ENCODE peak calls at places on chromosome 20, in four cellular contexts. X, V, O and F are unnamed samples.

GRCh38 chr20:10985536-10985935 is 311.7 kb upstream of the JAG1 start:
- DNase-seq in X (peak), V (peak), O (no peak), F (peak)

GRCh38 chr20:62982124-62983075 is 24.4 kb downstream of the BHLHE23 start:
- DNase-seq in X (no peak), V (no peak), O (no peak), F (no peak)

GRCh38 chr20:40291483-40291882 is 397.6 kb downstream of the MAFB start:
- DNase-seq in X (no peak), V (no peak), O (no peak), F (no peak)

GRCh38 chr20:10357974-10358373 is 76.0 kb downstream of the MKKS start:
- DNase-seq in X (peak), V (no peak), O (no peak), F (no peak)

GRCh38 chr20:53297154-53297529 is 296.5 kb downstream of the ZNF217 start:
- DNase-seq in X (no peak), V (no peak), O (no peak), F (no peak)

GRCh38 chr20:11229772-11230171 is 556.0 kb upstream of the JAG1 start:
- DNase-seq in X (peak), V (peak), O (peak), F (peak)

GRCh38 chr20:41098703-41099250 is 38.6 kb upstream of the PLCG1 start:
- DNase-seq in X (peak), V (no peak), O (no peak), F (no peak)

GRCh38 chr20:36792422-36792821 is 18.9 kb upstream of the DSN1 start:
- DNase-seq in X (peak), V (peak), O (peak), F (peak)

GRCh38 chr20:38167851-38168760 is 3.0 kb upstream of the TGM2 start:
- DNase-seq in X (peak), V (peak), O (peak), F (peak)

GRCh38 chr20:52003976-52004375 is 187.6 kb downstream of the ZFP64 start:
- DNase-seq in X (no peak), V (no peak), O (no peak), F (no peak)

GRCh38 chr20:11686900-11687543 is 230.7 kb upstream of the BTBD3 start:
- DNase-seq in X (peak), V (peak), O (no peak), F (peak)

GRCh38 chr20:62427172-62428007 is at the start of gene RBBP8NL:
- DNase-seq in X (no peak), V (peak), O (peak), F (no peak)

GRCh38 chr20:41180599-41181333 is 43.4 kb downstream of the PLCG1 start:
- DNase-seq in X (no peak), V (no peak), O (no peak), F (no peak)

GRCh38 chr20:9912858-9913434 is 74.1 kb upstream of the PAK5 start:
- DNase-seq in X (peak), V (peak), O (peak), F (peak)

GRCh38 chr20:46311719-46312074 is 3.4 kb upstream of the CDH22 start:
- DNase-seq in X (no peak), V (no peak), O (no peak), F (no peak)

GRCh38 chr20:18692453-18692852 is 104.6 kb downstream of the DTD1 start:
- DNase-seq in X (peak), V (no peak), O (no peak), F (no peak)

GRCh38 chr20:11948809-11949208 is 31.1 kb downstream of the BTBD3 start:
- DNase-seq in X (no peak), V (no peak), O (no peak), F (no peak)

GRCh38 chr20:41848180-41848579 is 230.0 kb upstream of the CHD6 start:
- DNase-seq in X (no peak), V (no peak), O (no peak), F (no peak)

GRCh38 chr20:44411757-44412401 is 56.4 kb downstream of the HNF4A start:
- DNase-seq in X (no peak), V (no peak), O (no peak), F (no peak)

GRCh38 chr20:35395728-35396127 is 16.0 kb downstream of the UQCC1 start:
- DNase-seq in X (peak), V (no peak), O (no peak), F (peak)

GRCh38 chr20:43669332-43669731 is 2.4 kb downstream of the MYBL2 start:
- DNase-seq in X (peak), V (peak), O (peak), F (peak)

GRCh38 chr20:45372646-45373352 is 5.3 kb downstream of the TP53TG5 start:
- DNase-seq in X (no peak), V (no peak), O (no peak), F (no peak)

GRCh38 chr20:49985157-49985556 is 2.4 kb downstream of the SNAI1 start:
- DNase-seq in X (no peak), V (no peak), O (no peak), F (no peak)

GRCh38 chr20:1801551-1801950 is 93.7 kb upstream of the SIRPA start:
- DNase-seq in X (no peak), V (no peak), O (no peak), F (no peak)

GRCh38 chr20:32779500-32780215 is 17.5 kb downstream of the DNMT3B start:
- DNase-seq in X (no peak), V (no peak), O (no peak), F (no peak)

GRCh38 chr20:11922561-11922960 is 4.9 kb downstream of the BTBD3 start:
- DNase-seq in X (no peak), V (no peak), O (no peak), F (no peak)

GRCh38 chr20:39291301-39291700 is 329.2 kb downstream of the DHX35 start:
- DNase-seq in X (no peak), V (no peak), O (no peak), F (peak)

GRCh38 chr20:44785768-44786167 is 24.6 kb downstream of the RIMS4 start:
- DNase-seq in X (no peak), V (peak), O (no peak), F (no peak)

GRCh38 chr20:5779071-5779470 is 28.9 kb downstream of the SHLD1 start:
- DNase-seq in X (no peak), V (no peak), O (no peak), F (no peak)

GRCh38 chr20:44909872-44910689 is at the start of gene PABPC1L:
- DNase-seq in X (peak), V (peak), O (peak), F (peak)

DNA sequence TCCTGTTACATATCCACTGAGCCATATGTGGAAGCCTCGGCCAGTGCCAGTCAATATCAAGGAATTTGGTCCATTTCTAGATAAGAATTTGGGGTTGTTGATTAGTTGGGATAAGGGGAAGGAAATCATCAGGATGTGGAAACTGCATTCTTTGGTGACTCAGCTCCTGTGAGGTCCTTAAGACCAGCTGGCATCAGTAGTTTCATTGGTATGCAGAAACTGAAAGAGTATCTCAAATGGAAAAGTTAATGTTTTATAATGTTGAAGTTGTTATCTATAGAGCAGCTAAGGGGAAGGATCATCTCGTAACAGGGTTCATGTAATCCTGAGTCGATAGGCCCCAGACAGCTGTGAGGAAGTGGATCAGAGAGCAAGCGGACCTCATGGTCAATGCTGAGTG is 87.9 kb upstream of the PRND start:
- DNase-seq in X (peak), V (peak), O (peak), F (peak)
- H2AFZ ChIP-seq in X (peak), V (no peak), O (no peak), F (no peak)

DNA sequence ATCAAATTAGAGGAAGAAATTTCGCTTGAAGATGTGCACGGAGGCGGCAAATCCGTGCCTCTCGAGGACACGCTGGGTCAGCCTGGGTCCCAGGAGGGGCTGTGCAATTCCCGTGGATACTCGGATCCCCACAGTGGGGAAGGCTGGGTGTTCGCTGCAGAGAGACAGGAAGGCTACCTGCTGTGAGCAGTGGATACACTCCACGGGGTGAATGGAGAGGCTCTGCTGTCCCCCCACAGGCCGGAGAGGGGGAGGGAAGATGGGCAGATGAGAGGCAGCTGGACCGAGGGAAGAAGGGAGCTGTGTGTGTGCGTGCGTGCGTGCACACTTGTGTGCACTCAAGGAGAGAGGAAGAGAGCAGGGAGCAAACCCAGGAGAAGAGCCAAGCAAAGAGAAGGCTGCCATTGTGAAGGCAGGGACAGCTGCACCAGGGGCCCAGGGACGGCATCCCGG is 57.3 kb downstream of the SULF2 start:
- DNase-seq in X (no peak), V (no peak), O (no peak), F (no peak)
- H2AFZ ChIP-seq in X (no peak), V (no peak), O (no peak), F (no peak)

GRCh38 chr20:8097307-8097706 is 34.8 kb upstream of the PLCB1 start:
- DNase-seq in X (no peak), V (no peak), O (no peak), F (no peak)

GRCh38 chr20:8095648-8096572 is 36.2 kb upstream of the PLCB1 start:
- DNase-seq in X (peak), V (no peak), O (no peak), F (no peak)

GRCh38 chr20:8089668-8090067 is 42.4 kb upstream of the PLCB1 start:
- DNase-seq in X (no peak), V (no peak), O (no peak), F (no peak)

GRCh38 chr20:8094845-8095244 is 37.2 kb upstream of the PLCB1 start:
- DNase-seq in X (peak), V (peak), O (no peak), F (no peak)

GRCh38 chr20:8094415-8094818 is 37.6 kb upstream of the PLCB1 start:
- DNase-seq in X (peak), V (no peak), O (no peak), F (no peak)
- H2AFZ ChIP-seq in X (no peak), V (no peak), O (no peak), F (no peak)

GRCh38 chr20:23441850-23442313 is 2.4 kb downstream of the CSTL1 start:
- DNase-seq in X (peak), V (peak), O (peak), F (peak)
- H2AFZ ChIP-seq in X (peak), V (no peak), O (no peak), F (no peak)

GRCh38 chr20:34111057-34111711 is 859 bp downstream of the EIF2S2 start:
- DNase-seq in X (peak), V (peak), O (no peak), F (peak)

GRCh38 chr20:34114809-34115208 is 2.8 kb upstream of the EIF2S2 start:
- DNase-seq in X (no peak), V (no peak), O (no peak), F (no peak)

GRCh38 chr20:34111712-34112599 is at the start of gene EIF2S2:
- DNase-seq in X (peak), V (peak), O (peak), F (peak)

GRCh38 chr20:34110025-34111013 is 1.7 kb downstream of the EIF2S2 start:
- DNase-seq in X (peak), V (no peak), O (no peak), F (no peak)

DNA sequence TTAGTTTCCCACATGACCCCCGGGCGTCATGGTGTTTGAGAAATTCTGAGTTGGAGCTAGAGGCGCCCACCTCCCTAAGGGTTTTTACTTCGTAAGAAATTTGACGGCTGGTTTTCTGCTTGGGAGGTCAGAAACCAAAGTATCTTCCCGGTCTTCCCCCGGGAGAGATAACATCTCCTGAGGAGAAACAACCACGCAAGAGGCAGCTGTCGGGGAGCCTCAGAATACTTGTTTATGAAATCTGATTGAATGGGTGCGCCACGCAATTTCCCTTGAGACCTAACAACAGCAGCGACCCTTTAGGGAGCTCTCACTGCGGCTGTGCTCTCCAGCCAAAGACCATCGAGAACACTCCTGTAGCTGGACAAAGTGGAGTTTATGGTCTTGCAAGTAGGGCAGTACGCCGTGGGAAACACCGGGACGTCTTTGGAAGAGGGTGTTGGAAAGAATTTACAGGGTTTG is 588 bp upstream of the EIF2S2 start:
- DNase-seq in X (peak), V (no peak), O (peak), F (peak)
- H2AFZ ChIP-seq in X (peak), V (peak), O (peak), F (peak)

GRCh38 chr20:58891686-58892125 is 39.2 kb downstream of the GNAS start:
- DNase-seq in X (no peak), V (peak), O (no peak), F (peak)
- H2AFZ ChIP-seq in X (peak), V (peak), O (no peak), F (no peak)

GRCh38 chr20:60204601-60205000 is 246.4 kb downstream of the CDH26 start:
- DNase-seq in X (no peak), V (no peak), O (no peak), F (no peak)
- H2AFZ ChIP-seq in X (no peak), V (no peak), O (no peak), F (no peak)

GRCh38 chr20:56414842-56415765 is 3.0 kb downstream of the CASS4 start:
- DNase-seq in X (peak), V (no peak), O (no peak), F (peak)

GRCh38 chr20:56412949-56413348 is 889 bp downstream of the CASS4 start:
- DNase-seq in X (no peak), V (no peak), O (no peak), F (no peak)

GRCh38 chr20:56411759-56412472 is at the start of gene CASS4:
- DNase-seq in X (peak), V (no peak), O (no peak), F (peak)

GRCh38 chr20:56409946-56410345 is 2.1 kb upstream of the CASS4 start:
- DNase-seq in X (no peak), V (no peak), O (no peak), F (no peak)

GRCh38 chr20:56412473-56412790 is 372 bp downstream of the CASS4 start:
- DNase-seq in X (no peak), V (no peak), O (no peak), F (no peak)
- H2AFZ ChIP-seq in X (peak), V (no peak), O (no peak), F (peak)

DNA sequence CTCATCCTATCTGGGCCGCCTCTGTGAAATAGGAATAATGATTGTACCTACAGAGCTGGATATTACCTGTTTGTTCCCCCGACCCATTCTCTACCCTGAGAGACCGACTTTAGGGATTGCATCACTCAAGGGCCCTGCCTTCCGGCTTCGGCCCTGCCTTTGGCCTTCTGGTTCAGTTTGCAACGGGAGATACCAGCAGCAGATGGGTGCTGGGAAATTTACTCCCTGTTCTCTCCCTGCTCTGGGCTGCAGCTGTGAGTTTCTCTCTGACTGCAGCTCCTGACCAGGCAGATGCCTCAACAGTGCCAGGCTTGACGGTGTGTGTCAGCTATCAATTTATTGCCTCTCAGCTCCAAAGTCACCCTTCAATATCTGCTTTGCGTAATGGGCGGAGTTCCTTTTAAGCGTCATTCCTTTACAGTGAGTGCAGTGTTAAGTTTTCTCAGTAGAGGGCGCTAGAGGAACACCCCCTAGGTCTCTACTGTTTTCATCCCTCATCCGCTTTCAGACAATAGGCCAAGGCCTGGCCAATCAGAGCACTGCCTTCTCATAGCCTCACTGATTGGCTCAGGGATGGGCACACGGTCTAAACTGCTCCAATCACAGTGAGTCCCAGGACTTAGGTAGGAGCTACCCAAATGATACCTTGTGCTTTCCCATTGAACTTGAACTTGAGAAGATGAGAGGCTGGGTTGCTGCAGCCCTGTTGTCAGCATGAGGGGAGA is 30.0 kb downstream of the KCNG1 start:
- DNase-seq in X (peak), V (peak), O (peak), F (peak)
- H2AFZ ChIP-seq in X (peak), V (peak), O (no peak), F (peak)